ENCODE peak calls at places on chromosome X, in nine cellular contexts. K is NCI-H1436; R is activated CD4-positive, alpha-beta T cell treated with anti-CD3 and anti-CD28 coated beads for 24 hours; B is NCI-H2081; W is naive thymus-derived CD8-positive, alpha-beta T cell; N is HT-29; L is stimulated activated CD4-positive, alpha-beta T cell treated with anti-CD3 and anti-CD28 coated beads, Interleukin-2, amount 100 ng/mL, for 24 hours; T is EH; X is right cardiac atrium. F is an unnamed sample.

GRCh38 chrX:2705036-2705435 is 13.9 kb downstream of the CD99 start:
- DNase-seq in B (no peak), R (no peak), N (no peak), X (peak), T (peak), K (no peak), L (no peak), W (no peak), F (no peak)

GRCh38 chrX:103107836-103108235 is 14.9 kb upstream of the NXF3 start:
- DNase-seq in T (peak), W (no peak), N (no peak), X (no peak), K (no peak), R (no peak), B (no peak), L (no peak), F (no peak)

GRCh38 chrX:16585486-16586370 is 64.2 kb upstream of the S100G start:
- DNase-seq in W (no peak), R (no peak), L (no peak), K (no peak), T (no peak), N (no peak), X (no peak), B (no peak), F (no peak)

GRCh38 chrX:68835104-68835442 is 6.3 kb downstream of the EFNB1 start:
- DNase-seq in X (no peak), L (no peak), W (no peak), K (no peak), N (no peak), B (no peak), T (no peak), R (no peak), F (no peak)

GRCh38 chrX:136307471-136307870 is 6.7 kb downstream of the ADGRG4 start:
- DNase-seq in X (no peak), B (no peak), R (no peak), L (no peak), N (no peak), W (no peak), T (no peak), K (no peak), F (no peak)

GRCh38 chrX:16711219-16712115 is 1.0 kb downstream of the CTPS2 start:
- DNase-seq in K (no peak), X (peak), W (no peak), L (peak), R (no peak), T (peak), B (peak), N (no peak), F (no peak)

GRCh38 chrX:46573331-46573895 is at the start of gene CHST7:
- DNase-seq in N (peak), L (peak), B (peak), W (peak), R (no peak), X (peak), T (peak), K (peak), F (no peak)

GRCh38 chrX:153802513-153803045 is 8.1 kb downstream of the SSR4 start:
- DNase-seq in L (no peak), R (no peak), K (no peak), X (no peak), W (no peak), T (no peak), N (no peak), B (no peak), F (no peak)

GRCh38 chrX:49829016-49829415 is at the start of gene PAGE4:
- DNase-seq in T (no peak), R (no peak), B (no peak), K (no peak), N (no peak), W (no peak), L (no peak), X (no peak), F (no peak)

GRCh38 chrX:50088645-50089044 is 112.2 kb downstream of the AKAP4 start:
- DNase-seq in W (no peak), L (no peak), N (no peak), B (no peak), X (no peak), K (no peak), T (no peak), R (no peak), F (no peak)

GRCh38 chrX:39759526-39760224 is 338.1 kb downstream of the BCOR start:
- DNase-seq in X (peak), L (no peak), W (no peak), B (peak), T (peak), N (peak), K (no peak), R (no peak), F (peak)

GRCh38 chrX:56975611-56976010 is 19.7 kb downstream of the SPIN3 start:
- DNase-seq in N (peak), R (no peak), B (no peak), X (peak), K (no peak), L (no peak), T (no peak), W (no peak), F (no peak)

GRCh38 chrX:55210931-55211677 is 9.0 kb upstream of the PAGE5 start:
- DNase-seq in T (no peak), N (peak), K (peak), L (no peak), W (no peak), X (no peak), B (no peak), R (no peak), F (no peak)

GRCh38 chrX:69093960-69094935 is 71.0 kb downstream of the PJA1 start:
- DNase-seq in X (peak), B (no peak), K (peak), R (no peak), N (peak), T (peak), L (peak), W (peak), F (no peak)

GRCh38 chrX:124263743-124264142 is 68.7 kb upstream of the TEX13D start:
- DNase-seq in T (no peak), N (no peak), L (no peak), W (no peak), R (no peak), X (no peak), K (no peak), B (no peak), F (no peak)

GRCh38 chrX:33465137-33465536 is 253.8 kb upstream of the DMD start:
- DNase-seq in N (no peak), W (no peak), R (no peak), B (no peak), L (no peak), X (no peak), K (no peak), T (no peak), F (no peak)

GRCh38 chrX:1629244-1629643 is 14.4 kb downstream of the ASMT start:
- DNase-seq in K (no peak), L (no peak), X (no peak), R (no peak), N (no peak), B (no peak), T (no peak), W (no peak), F (no peak)

GRCh38 chrX:40261955-40262596 is 164.3 kb upstream of the BCOR start:
- DNase-seq in N (no peak), T (no peak), X (peak), W (no peak), L (no peak), B (no peak), R (no peak), K (no peak), F (no peak)

GRCh38 chrX:120790118-120790517 is 85.5 kb downstream of the CT47B1 start:
- DNase-seq in L (no peak), N (peak), B (peak), K (peak), W (peak), X (no peak), R (peak), T (peak), F (peak)

GRCh38 chrX:3066555-3066954 is 25.3 kb downstream of the ARSF start:
- DNase-seq in K (no peak), X (no peak), R (no peak), W (no peak), N (no peak), T (peak), B (no peak), L (no peak), F (no peak)

GRCh38 chrX:134836497-134836968 is 154.3 kb upstream of the SMIM10 start:
- DNase-seq in N (peak), B (no peak), R (no peak), W (no peak), T (peak), L (no peak), X (no peak), K (no peak), F (no peak)

GRCh38 chrX:133926809-133927208 is 58.6 kb downstream of the GPC3 start:
- DNase-seq in K (no peak), N (no peak), L (no peak), X (no peak), W (no peak), R (no peak), T (no peak), B (no peak), F (no peak)

GRCh38 chrX:3697701-3698279 is 15.7 kb downstream of the PRKX start:
- DNase-seq in B (peak), X (peak), T (peak), K (peak), N (no peak), L (no peak), R (no peak), W (no peak), F (peak)

GRCh38 chrX:107541244-107541643 is 87.1 kb upstream of the PRPS1 start:
- DNase-seq in N (no peak), X (no peak), R (no peak), L (no peak), B (no peak), K (no peak), W (no peak), T (peak), F (no peak)

GRCh38 chrX:132004728-132005127 is 18.4 kb upstream of the STK26 start:
- DNase-seq in W (no peak), L (no peak), N (no peak), K (no peak), T (no peak), R (no peak), B (no peak), X (no peak), F (no peak)